ENCODE peak calls at places on chromosome 16, in seven cellular contexts. One of them, this sample, is unnamed. For H3K4me1, the result is how much of the 10 kb centered on the place peaks cover.

GRCh38 chr16:19008245-19008644 is 24.5 kb downstream of the TMC7 start:
- DNase-seq in heart right ventricle: no peak
- DNase-seq in mammary epithelial cell: peak
- DNase-seq in psoas muscle: no peak
- DNase-seq in CD8-positive, alpha-beta T cell: no peak
- DNase-seq in tibial nerve: no peak
- DNase-seq in ovary: no peak
- DNase-seq in this sample: no peak

GRCh38 chr16:4123617-4124300 is 7.5 kb upstream of the ADCY9 start:
- DNase-seq in CD8-positive, alpha-beta T cell: no peak
- DNase-seq in mammary epithelial cell: no peak
- DNase-seq in ovary: no peak
- DNase-seq in psoas muscle: no peak
- DNase-seq in heart right ventricle: no peak
- DNase-seq in tibial nerve: no peak
- DNase-seq in this sample: no peak

GRCh38 chr16:67186550-67186950 is 2.8 kb upstream of the MATCAP1 start:
- DNase-seq in heart right ventricle: no peak
- DNase-seq in mammary epithelial cell: peak
- DNase-seq in CD8-positive, alpha-beta T cell: no peak
- DNase-seq in ovary: no peak
- DNase-seq in tibial nerve: no peak
- DNase-seq in psoas muscle: no peak
- DNase-seq in this sample: no peak

GRCh38 chr16:49127103-49127502 is 154.5 kb downstream of the CBLN1 start:
- DNase-seq in psoas muscle: no peak
- DNase-seq in CD8-positive, alpha-beta T cell: no peak
- DNase-seq in ovary: no peak
- DNase-seq in heart right ventricle: no peak
- DNase-seq in tibial nerve: no peak
- DNase-seq in mammary epithelial cell: no peak
- DNase-seq in this sample: no peak

GRCh38 chr16:2165861-2166260 is 10.3 kb downstream of the TRAF7 start:
- DNase-seq in ovary: no peak
- DNase-seq in mammary epithelial cell: no peak
- DNase-seq in heart right ventricle: no peak
- DNase-seq in psoas muscle: no peak
- DNase-seq in CD8-positive, alpha-beta T cell: no peak
- DNase-seq in tibial nerve: no peak
- DNase-seq in this sample: no peak

GRCh38 chr16:69618721-69619120 is 53.0 kb downstream of the NFAT5 start:
- DNase-seq in mammary epithelial cell: no peak
- DNase-seq in ovary: no peak
- DNase-seq in CD8-positive, alpha-beta T cell: no peak
- DNase-seq in tibial nerve: no peak
- DNase-seq in heart right ventricle: no peak
- DNase-seq in psoas muscle: no peak
- DNase-seq in this sample: no peak

GRCh38 chr16:68993885-68994284 is 111.6 kb upstream of the HAS3 start:
- DNase-seq in heart right ventricle: no peak
- DNase-seq in tibial nerve: no peak
- DNase-seq in ovary: no peak
- DNase-seq in CD8-positive, alpha-beta T cell: no peak
- DNase-seq in mammary epithelial cell: peak
- DNase-seq in psoas muscle: no peak
- DNase-seq in this sample: no peak

GRCh38 chr16:17076121-17076757 is 394.5 kb downstream of the XYLT1 start:
- DNase-seq in heart right ventricle: no peak
- DNase-seq in tibial nerve: no peak
- DNase-seq in CD8-positive, alpha-beta T cell: no peak
- DNase-seq in ovary: no peak
- DNase-seq in psoas muscle: no peak
- DNase-seq in mammary epithelial cell: no peak
- DNase-seq in this sample: no peak

GRCh38 chr16:62738631-62739030 is 702.4 kb upstream of the CDH8 start:
- DNase-seq in CD8-positive, alpha-beta T cell: no peak
- DNase-seq in mammary epithelial cell: no peak
- DNase-seq in ovary: no peak
- DNase-seq in heart right ventricle: no peak
- DNase-seq in psoas muscle: no peak
- DNase-seq in tibial nerve: no peak
- DNase-seq in this sample: no peak

GRCh38 chr16:72877374-72878028 is 170.4 kb downstream of the ZFHX3 start:
- DNase-seq in CD8-positive, alpha-beta T cell: no peak
- DNase-seq in tibial nerve: no peak
- DNase-seq in psoas muscle: no peak
- DNase-seq in ovary: no peak
- DNase-seq in mammary epithelial cell: peak
- DNase-seq in heart right ventricle: no peak
- DNase-seq in this sample: no peak

GRCh38 chr16:2008631-2009301 is 855 bp downstream of the ZNF598 start:
- DNase-seq in tibial nerve: no peak
- DNase-seq in CD8-positive, alpha-beta T cell: no peak
- DNase-seq in mammary epithelial cell: no peak
- DNase-seq in ovary: no peak
- DNase-seq in heart right ventricle: no peak
- DNase-seq in psoas muscle: peak
- DNase-seq in this sample: no peak

GRCh38 chr16:49924078-49924477 is 68.2 kb upstream of the ZNF423 start:
- DNase-seq in mammary epithelial cell: no peak
- DNase-seq in CD8-positive, alpha-beta T cell: no peak
- DNase-seq in ovary: no peak
- DNase-seq in heart right ventricle: no peak
- DNase-seq in psoas muscle: no peak
- DNase-seq in tibial nerve: no peak
- DNase-seq in this sample: no peak

GRCh38 chr16:4795828-4796572 is 831 bp downstream of the SMIM22 start:
- DNase-seq in tibial nerve: no peak
- DNase-seq in heart right ventricle: no peak
- DNase-seq in psoas muscle: no peak
- DNase-seq in ovary: no peak
- DNase-seq in CD8-positive, alpha-beta T cell: no peak
- DNase-seq in mammary epithelial cell: no peak
- DNase-seq in this sample: no peak

GRCh38 chr16:68771922-68772681 is 35.0 kb downstream of the CDH1 start:
- DNase-seq in psoas muscle: no peak
- DNase-seq in mammary epithelial cell: no peak
- DNase-seq in heart right ventricle: no peak
- DNase-seq in CD8-positive, alpha-beta T cell: no peak
- DNase-seq in tibial nerve: no peak
- DNase-seq in ovary: no peak
- DNase-seq in this sample: no peak

GRCh38 chr16:77790964-77791363 is 2.6 kb downstream of the VAT1L start:
- DNase-seq in tibial nerve: no peak
- DNase-seq in heart right ventricle: no peak
- DNase-seq in CD8-positive, alpha-beta T cell: no peak
- DNase-seq in mammary epithelial cell: no peak
- DNase-seq in ovary: no peak
- DNase-seq in psoas muscle: no peak
- DNase-seq in this sample: no peak

GRCh38 chr16:29943846-29944669 is 17.8 kb upstream of the TMEM219 start:
- DNase-seq in mammary epithelial cell: peak
- DNase-seq in heart right ventricle: no peak
- DNase-seq in tibial nerve: no peak
- DNase-seq in CD8-positive, alpha-beta T cell: no peak
- DNase-seq in psoas muscle: no peak
- DNase-seq in ovary: peak
- DNase-seq in this sample: no peak

GRCh38 chr16:21626659-21627277 is 25.6 kb downstream of the IGSF6 start:
- DNase-seq in heart right ventricle: no peak
- DNase-seq in ovary: no peak
- DNase-seq in tibial nerve: peak
- DNase-seq in psoas muscle: no peak
- DNase-seq in mammary epithelial cell: peak
- DNase-seq in CD8-positive, alpha-beta T cell: no peak
- DNase-seq in this sample: no peak

GRCh38 chr16:73064227-73064995 is 16.5 kb upstream of the ZFHX3 start:
- DNase-seq in psoas muscle: no peak
- DNase-seq in ovary: no peak
- DNase-seq in CD8-positive, alpha-beta T cell: no peak
- DNase-seq in mammary epithelial cell: peak
- DNase-seq in heart right ventricle: peak
- DNase-seq in tibial nerve: no peak
- DNase-seq in this sample: peak

GRCh38 chr16:51132484-51132883 is 18.6 kb downstream of the SALL1 start:
- DNase-seq in psoas muscle: no peak
- DNase-seq in CD8-positive, alpha-beta T cell: no peak
- DNase-seq in heart right ventricle: no peak
- DNase-seq in tibial nerve: no peak
- DNase-seq in ovary: no peak
- DNase-seq in mammary epithelial cell: no peak
- DNase-seq in this sample: no peak
- H3K4me3 ChIP-seq in psoas muscle: no peak
- H3K4me3 ChIP-seq in CD8-positive, alpha-beta T cell: no peak
- H3K4me3 ChIP-seq in heart right ventricle: no peak
- H3K4me3 ChIP-seq in tibial nerve: no peak
- H3K4me3 ChIP-seq in ovary: no peak
- H3K4me3 ChIP-seq in mammary epithelial cell: no peak
- H3K4me3 ChIP-seq in this sample: no peak

GRCh38 chr16:87372305-87372704 is 11.3 kb downstream of the FBXO31 start:
- DNase-seq in ovary: no peak
- DNase-seq in mammary epithelial cell: no peak
- DNase-seq in tibial nerve: no peak
- DNase-seq in CD8-positive, alpha-beta T cell: no peak
- DNase-seq in heart right ventricle: no peak
- DNase-seq in psoas muscle: peak
- DNase-seq in this sample: no peak

GRCh38 chr16:87369796-87370719 is 13.5 kb downstream of the FBXO31 start:
- DNase-seq in psoas muscle: peak
- DNase-seq in CD8-positive, alpha-beta T cell: no peak
- DNase-seq in ovary: no peak
- DNase-seq in heart right ventricle: peak
- DNase-seq in tibial nerve: no peak
- DNase-seq in mammary epithelial cell: no peak
- DNase-seq in this sample: no peak

GRCh38 chr16:87369117-87369775 is 14.3 kb downstream of the FBXO31 start:
- DNase-seq in mammary epithelial cell: no peak
- DNase-seq in psoas muscle: peak
- DNase-seq in ovary: no peak
- DNase-seq in tibial nerve: no peak
- DNase-seq in CD8-positive, alpha-beta T cell: no peak
- DNase-seq in heart right ventricle: no peak
- DNase-seq in this sample: no peak

GRCh38 chr16:87374313-87374712 is 9.3 kb downstream of the FBXO31 start:
- DNase-seq in mammary epithelial cell: no peak
- DNase-seq in heart right ventricle: no peak
- DNase-seq in ovary: no peak
- DNase-seq in CD8-positive, alpha-beta T cell: no peak
- DNase-seq in tibial nerve: no peak
- DNase-seq in psoas muscle: peak
- DNase-seq in this sample: no peak

DNA sequence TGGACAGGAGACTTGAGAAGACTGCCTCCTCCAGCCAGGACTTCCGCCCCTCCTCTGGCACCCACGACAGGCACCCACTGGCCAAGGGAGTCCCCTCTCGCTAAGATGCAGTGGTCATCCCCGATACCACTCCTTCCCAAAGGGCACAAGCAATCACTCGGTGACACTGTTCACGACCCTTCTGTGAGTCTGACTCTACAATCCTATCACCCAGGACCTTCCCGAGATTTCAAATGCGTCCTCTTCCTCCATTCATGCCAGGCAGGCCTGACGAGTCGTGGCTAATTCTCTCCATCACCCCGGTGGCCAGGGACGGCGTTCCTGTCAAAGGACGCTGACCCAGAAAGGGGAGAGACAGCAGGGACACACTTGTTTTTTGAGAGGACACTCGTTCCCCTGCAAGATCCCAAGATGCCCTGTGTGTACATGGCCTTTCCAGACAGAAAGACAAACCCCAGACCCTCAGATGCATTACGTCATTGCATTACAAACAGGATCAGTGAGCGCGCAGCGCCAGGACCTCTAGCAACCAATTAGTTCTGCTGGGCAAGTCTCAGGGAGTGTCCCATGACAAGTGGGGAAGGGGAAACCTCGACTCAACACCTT is 12.2 kb downstream of the FBXO31 start:
- DNase-seq in heart right ventricle: no peak
- DNase-seq in ovary: no peak
- DNase-seq in mammary epithelial cell: no peak
- DNase-seq in psoas muscle: peak
- DNase-seq in tibial nerve: no peak
- DNase-seq in CD8-positive, alpha-beta T cell: no peak
- DNase-seq in this sample: no peak
- H3K4me1 ChIP-seq in heart right ventricle: half or more
- H3K4me1 ChIP-seq in ovary: under half
- H3K4me1 ChIP-seq in mammary epithelial cell: under half
- H3K4me1 ChIP-seq in psoas muscle: half or more
- H3K4me1 ChIP-seq in tibial nerve: under half
- H3K4me1 ChIP-seq in CD8-positive, alpha-beta T cell: under half
- H3K4me1 ChIP-seq in this sample: under half

GRCh38 chr16:638034-638543 is 2.0 kb upstream of the METTL26 start:
- DNase-seq in heart right ventricle: peak
- DNase-seq in CD8-positive, alpha-beta T cell: no peak
- DNase-seq in mammary epithelial cell: no peak
- DNase-seq in ovary: peak
- DNase-seq in tibial nerve: no peak
- DNase-seq in psoas muscle: no peak
- DNase-seq in this sample: no peak

GRCh38 chr16:638836-639235 is 2.7 kb upstream of the METTL26 start:
- DNase-seq in psoas muscle: no peak
- DNase-seq in tibial nerve: no peak
- DNase-seq in heart right ventricle: peak
- DNase-seq in mammary epithelial cell: no peak
- DNase-seq in ovary: peak
- DNase-seq in CD8-positive, alpha-beta T cell: no peak
- DNase-seq in this sample: no peak

GRCh38 chr16:636206-637080 is at the start of gene METTL26:
- DNase-seq in tibial nerve: peak
- DNase-seq in CD8-positive, alpha-beta T cell: peak
- DNase-seq in ovary: peak
- DNase-seq in heart right ventricle: peak
- DNase-seq in mammary epithelial cell: peak
- DNase-seq in psoas muscle: peak
- DNase-seq in this sample: peak

GRCh38 chr16:635573-636205 is 416 bp downstream of the METTL26 start:
- DNase-seq in ovary: peak
- DNase-seq in mammary epithelial cell: no peak
- DNase-seq in tibial nerve: no peak
- DNase-seq in psoas muscle: no peak
- DNase-seq in heart right ventricle: peak
- DNase-seq in CD8-positive, alpha-beta T cell: no peak
- DNase-seq in this sample: no peak

GRCh38 chr16:637081-638018 is 1.2 kb upstream of the METTL26 start:
- DNase-seq in mammary epithelial cell: peak
- DNase-seq in heart right ventricle: peak
- DNase-seq in CD8-positive, alpha-beta T cell: peak
- DNase-seq in tibial nerve: peak
- DNase-seq in ovary: peak
- DNase-seq in psoas muscle: peak
- DNase-seq in this sample: no peak
- H3K4me3 ChIP-seq in mammary epithelial cell: peak
- H3K4me3 ChIP-seq in heart right ventricle: peak
- H3K4me3 ChIP-seq in CD8-positive, alpha-beta T cell: peak
- H3K4me3 ChIP-seq in tibial nerve: peak
- H3K4me3 ChIP-seq in ovary: peak
- H3K4me3 ChIP-seq in psoas muscle: peak
- H3K4me3 ChIP-seq in this sample: peak

DNA sequence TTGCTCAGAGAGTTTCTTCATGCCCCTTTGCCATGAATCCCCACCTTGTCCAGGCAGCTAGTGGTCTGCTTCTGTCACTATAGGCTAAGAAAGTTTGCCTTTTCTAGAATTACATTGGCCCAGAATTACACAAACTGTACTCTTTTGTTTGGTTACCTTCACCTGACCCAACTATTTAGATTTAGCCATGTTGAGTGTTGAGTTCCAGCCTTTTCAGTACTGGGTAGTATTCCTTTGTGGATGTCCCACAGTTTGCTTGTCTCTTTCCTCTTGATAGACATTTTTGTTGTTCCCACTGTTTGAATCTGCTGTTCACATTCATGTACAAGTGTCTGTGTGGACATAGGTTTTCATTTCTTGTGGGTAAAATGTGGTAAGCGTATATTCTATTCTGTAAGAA is 22.3 kb downstream of the USP10 start:
- DNase-seq in psoas muscle: no peak
- DNase-seq in heart right ventricle: no peak
- DNase-seq in mammary epithelial cell: no peak
- DNase-seq in CD8-positive, alpha-beta T cell: no peak
- DNase-seq in tibial nerve: no peak
- DNase-seq in ovary: no peak
- DNase-seq in this sample: no peak
- H3K4me1 ChIP-seq in psoas muscle: under half
- H3K4me1 ChIP-seq in heart right ventricle: half or more
- H3K4me1 ChIP-seq in mammary epithelial cell: under half
- H3K4me1 ChIP-seq in CD8-positive, alpha-beta T cell: under half
- H3K4me1 ChIP-seq in tibial nerve: under half
- H3K4me1 ChIP-seq in ovary: under half
- H3K4me1 ChIP-seq in this sample: under half